ENCODE peak calls at places on chromosomes 5 and 9, in five cellular contexts. P is lower leg skin, W is mucosa of descending colon, D is PC-9, X is fibroblast of mammary gland. O is an unnamed sample.
A peak's percentile ranks its signal among the peaks of the same experiment; 100 is the strongest.

GRCh38 chr9:450057-450456 is 235.4 kb downstream of the DOCK8 start:
- DNase-seq in W (no peak), P (no peak), D (no peak), X (no peak), O (no peak)

GRCh38 chr9:120412425-120412951 is 167.5 kb downstream of the CDK5RAP2 start:
- DNase-seq in X (peak; percentile 73), P (no peak), D (no peak), W (no peak), O (no peak)

GRCh38 chr5:150624334-150625163 is 15.9 kb upstream of the SYNPO start:
- DNase-seq in P (no peak), W (peak; percentile 56), D (no peak), X (no peak), O (no peak)

GRCh38 chr5:174811438-174811837 is 87.1 kb downstream of the MSX2 start:
- DNase-seq in W (no peak), P (no peak), X (no peak), D (no peak), O (no peak)

GRCh38 chr5:142716963-142717362 is 31.1 kb upstream of the FGF1 start:
- DNase-seq in P (peak; percentile 85), X (peak; percentile 66), D (peak; percentile 31), W (peak; percentile 56), O (no peak)

GRCh38 chr5:132221781-132222648 is 5.6 kb downstream of the P4HA2 start:
- DNase-seq in W (peak; percentile 51), X (peak; percentile 86), D (no peak), P (peak; percentile 80), O (no peak)

GRCh38 chr5:101969752-101970151 is 326.3 kb downstream of the SLCO4C1 start:
- DNase-seq in X (no peak), W (no peak), D (no peak), P (no peak), O (no peak)

GRCh38 chr9:107213561-107214028 is 69.5 kb upstream of the RAD23B start:
- DNase-seq in P (no peak), X (peak; percentile 95), W (no peak), D (peak; percentile 72), O (no peak)

GRCh38 chr5:106006242-106006641 is 1664.5 kb downstream of the EFNA5 start:
- DNase-seq in X (no peak), P (no peak), D (no peak), W (no peak), O (no peak)

GRCh38 chr5:27818888-27819287 is 780.5 kb upstream of the CDH9 start:
- DNase-seq in D (no peak), X (no peak), P (no peak), W (no peak), O (no peak)

GRCh38 chr9:34375901-34376595 is 650 bp downstream of the MYORG start:
- DNase-seq in P (peak; percentile 85), W (peak; percentile 78), D (peak; percentile 45), X (peak; percentile 15), O (peak; percentile 66)

DNA sequence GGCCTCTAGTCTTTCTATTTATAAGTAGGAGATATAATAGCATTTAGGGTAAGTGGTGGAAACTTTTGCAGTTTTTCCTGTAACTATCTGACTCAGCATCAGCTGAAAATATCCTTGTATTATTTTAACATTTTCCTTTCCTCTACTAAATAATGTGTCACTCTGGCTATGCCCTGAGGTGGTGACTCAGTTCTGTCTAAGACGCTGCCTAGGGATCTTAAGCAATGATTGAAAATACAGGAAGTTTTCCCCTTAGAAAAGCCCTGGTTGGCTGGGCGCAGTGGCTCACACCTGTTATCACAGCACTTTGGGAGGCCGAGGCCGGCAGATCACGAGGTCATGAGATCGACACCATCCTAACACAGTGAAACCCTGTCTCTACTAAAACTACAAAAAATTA is 9.3 kb upstream of the EDIL3 start:
- DNase-seq in P (no peak), D (peak; percentile 72), X (peak; percentile 84), W (no peak), O (no peak)
- TF ChIP-seq CTCF in P (no peak), D (no peak), X (no peak), W (no peak), O (no peak)

GRCh38 chr5:124976086-124976485 is 229.6 kb upstream of the ZNF608 start:
- DNase-seq in W (no peak), X (no peak), P (no peak), D (no peak), O (no peak)

GRCh38 chr5:124973613-124974130 is 227.2 kb upstream of the ZNF608 start:
- DNase-seq in P (no peak), X (no peak), D (no peak), W (no peak), O (no peak)

DNA sequence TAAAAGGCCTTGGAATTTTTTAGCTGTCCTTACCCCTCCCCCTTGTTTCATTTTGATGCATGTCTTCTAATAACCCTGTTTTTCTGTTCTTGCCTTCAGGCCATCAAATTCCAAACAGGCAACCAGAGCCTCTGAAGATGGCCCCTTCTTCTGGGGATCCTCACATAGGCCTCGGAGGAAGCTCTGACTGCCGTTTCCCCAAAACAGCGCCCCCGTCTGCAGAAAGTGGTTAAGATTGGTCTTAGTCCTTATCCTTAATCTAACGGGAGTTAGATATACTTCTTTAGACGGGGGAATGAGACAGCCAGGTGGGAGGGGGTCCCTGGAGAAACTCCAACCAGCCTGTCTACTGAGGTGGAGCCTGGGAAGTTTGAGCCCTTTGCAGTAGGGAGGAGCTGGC is 226.3 kb upstream of the ZNF608 start:
- DNase-seq in P (no peak), D (no peak), W (no peak), X (no peak), O (no peak)
- TF ChIP-seq CTCF in P (no peak), D (no peak), W (no peak), X (no peak), O (no peak)

DNA sequence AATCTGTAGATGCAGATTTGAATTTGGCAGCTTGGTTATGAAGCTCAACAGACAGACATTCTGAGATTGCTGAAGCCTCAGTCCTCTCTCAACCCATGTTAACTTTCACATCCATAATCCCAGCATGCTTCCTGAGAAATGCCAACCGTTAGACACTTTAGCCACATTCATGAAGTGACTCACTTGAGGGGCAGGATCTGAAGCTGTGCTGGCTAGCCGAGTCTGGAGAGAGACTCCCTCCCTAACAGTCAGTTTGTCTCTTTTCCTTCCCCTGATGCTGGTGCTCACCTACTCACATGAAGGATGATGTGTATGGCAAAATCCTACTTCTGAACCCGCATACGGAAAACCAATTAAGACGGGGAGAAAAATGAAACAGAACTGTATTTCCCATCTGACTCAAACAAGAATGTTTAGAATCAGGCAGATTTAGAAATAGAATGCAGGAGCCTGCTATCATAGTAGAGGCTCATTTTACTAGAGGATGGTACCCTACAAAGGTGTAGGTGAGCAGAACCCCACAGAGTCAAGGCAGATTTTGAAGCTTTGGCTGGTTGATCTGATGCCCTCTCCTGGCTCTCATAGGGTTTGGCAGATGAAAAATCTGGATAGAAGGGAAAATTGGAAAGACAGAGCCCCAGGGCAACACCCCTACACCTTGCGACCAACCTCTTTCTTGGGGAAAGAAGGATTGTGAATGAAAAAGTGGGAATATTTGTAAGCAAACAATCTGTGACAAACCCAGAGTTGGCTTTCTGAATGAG is 150.9 kb upstream of the LHFPL2 start:
- DNase-seq in P (no peak), X (peak; percentile 75), D (no peak), W (no peak), O (no peak)
- TF ChIP-seq CTCF in P (no peak), X (peak; percentile 30), D (no peak), W (no peak), O (no peak)

DNA sequence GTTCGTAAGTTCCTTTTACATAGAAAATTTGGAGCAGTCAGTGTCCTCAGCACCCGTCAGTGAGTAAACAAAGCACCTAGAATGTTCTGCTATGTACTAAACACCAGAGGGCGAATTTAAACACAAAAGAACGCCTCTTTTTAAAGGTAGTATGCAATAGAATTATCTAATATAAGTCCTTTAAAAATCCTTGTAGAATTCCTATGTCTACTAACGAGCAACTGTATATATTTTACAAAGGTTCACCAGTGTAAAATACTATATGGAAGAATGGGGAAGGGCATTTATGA is 499 bp upstream of the TMEM232 start:
- DNase-seq in P (no peak), D (no peak), W (no peak), X (peak; percentile 15), O (no peak)
- TF ChIP-seq CTCF in P (no peak), D (peak; percentile 41), W (no peak), X (peak; percentile 23), O (peak; percentile 49)

GRCh38 chr9:88388203-88388885 is at the start of gene SPIN1:
- DNase-seq in X (peak; percentile 55), P (peak; percentile 95), W (peak; percentile 87), D (no peak), O (peak; percentile 93)
- TF ChIP-seq CTCF in X (no peak), P (no peak), W (peak; percentile 77), D (no peak), O (peak; percentile 73)

GRCh38 chr5:158165647-158166046 is 306.7 kb upstream of the CLINT1 start:
- DNase-seq in X (no peak), W (no peak), D (no peak), P (no peak), O (no peak)
- TF ChIP-seq CTCF in X (peak; percentile 9), W (no peak), D (no peak), P (no peak), O (no peak)